ENCODE peak calls at places on chromosomes 11 and 22, in nine cellular contexts. One of them, this sample, is unnamed.

GRCh38 chr22:28029962-28030361 is 110.9 kb upstream of the PITPNB start:
- DNase-seq in mesenchymal stem cell: no peak
- DNase-seq in NCI-H82: no peak
- DNase-seq in Right ventricle myocardium superior: no peak
- DNase-seq in ELR: no peak
- DNase-seq in HFF-Myc: no peak
- DNase-seq in NAMALWA: no peak
- DNase-seq in colonic mucosa: peak; percentile 7
- DNase-seq in NCI-H1092: no peak
- DNase-seq in this sample: no peak

GRCh38 chr11:64918056-64918455 is 1.0 kb upstream of the ATG2A start:
- DNase-seq in mesenchymal stem cell: peak; percentile 68
- DNase-seq in Right ventricle myocardium superior: peak; percentile 28
- DNase-seq in NCI-H82: no peak
- DNase-seq in NAMALWA: peak; percentile 77
- DNase-seq in colonic mucosa: no peak
- DNase-seq in HFF-Myc: peak; percentile 17
- DNase-seq in ELR: peak; percentile 63
- DNase-seq in NCI-H1092: no peak
- DNase-seq in this sample: peak; percentile 50

GRCh38 chr11:124676386-124676785 is 2.7 kb downstream of the SPA17 start:
- DNase-seq in NAMALWA: no peak
- DNase-seq in HFF-Myc: peak; percentile 24
- DNase-seq in NCI-H1092: no peak
- DNase-seq in Right ventricle myocardium superior: no peak
- DNase-seq in colonic mucosa: peak; percentile 64
- DNase-seq in ELR: peak; percentile 35
- DNase-seq in mesenchymal stem cell: no peak
- DNase-seq in NCI-H82: no peak
- DNase-seq in this sample: no peak

GRCh38 chr11:103202048-103202651 is 92.9 kb downstream of the DYNC2H1 start:
- DNase-seq in NCI-H82: peak; percentile 33
- DNase-seq in Right ventricle myocardium superior: no peak
- DNase-seq in colonic mucosa: no peak
- DNase-seq in NAMALWA: peak; percentile 50
- DNase-seq in NCI-H1092: peak; percentile 4
- DNase-seq in HFF-Myc: no peak
- DNase-seq in mesenchymal stem cell: peak; percentile 58
- DNase-seq in ELR: peak; percentile 63
- DNase-seq in this sample: peak; percentile 38

GRCh38 chr11:17221968-17222367 is 14.2 kb upstream of the PIK3C2A start:
- DNase-seq in NAMALWA: no peak
- DNase-seq in NCI-H82: no peak
- DNase-seq in colonic mucosa: no peak
- DNase-seq in Right ventricle myocardium superior: no peak
- DNase-seq in ELR: peak; percentile 50
- DNase-seq in NCI-H1092: no peak
- DNase-seq in mesenchymal stem cell: no peak
- DNase-seq in HFF-Myc: no peak
- DNase-seq in this sample: no peak

GRCh38 chr22:30261134-30261533 is 5.5 kb downstream of the OSM start:
- DNase-seq in ELR: no peak
- DNase-seq in NCI-H82: no peak
- DNase-seq in colonic mucosa: no peak
- DNase-seq in HFF-Myc: no peak
- DNase-seq in NAMALWA: no peak
- DNase-seq in mesenchymal stem cell: peak; percentile 57
- DNase-seq in Right ventricle myocardium superior: no peak
- DNase-seq in NCI-H1092: no peak
- DNase-seq in this sample: no peak

GRCh38 chr11:102497061-102497460 is 33.5 kb downstream of the MMP7 start:
- DNase-seq in ELR: peak; percentile 62
- DNase-seq in NCI-H82: no peak
- DNase-seq in NAMALWA: no peak
- DNase-seq in Right ventricle myocardium superior: no peak
- DNase-seq in mesenchymal stem cell: no peak
- DNase-seq in HFF-Myc: no peak
- DNase-seq in colonic mucosa: no peak
- DNase-seq in NCI-H1092: no peak
- DNase-seq in this sample: no peak

GRCh38 chr11:94400839-94401772 is at the start of gene GPR83:
- DNase-seq in ELR: no peak
- DNase-seq in NAMALWA: no peak
- DNase-seq in mesenchymal stem cell: peak; percentile 15
- DNase-seq in NCI-H1092: peak; percentile 14
- DNase-seq in NCI-H82: peak; percentile 26
- DNase-seq in Right ventricle myocardium superior: peak; percentile 40
- DNase-seq in HFF-Myc: no peak
- DNase-seq in colonic mucosa: no peak
- DNase-seq in this sample: no peak

GRCh38 chr11:969651-970205 is 44.1 kb downstream of the AP2A2 start:
- DNase-seq in colonic mucosa: no peak
- DNase-seq in ELR: no peak
- DNase-seq in NCI-H82: no peak
- DNase-seq in Right ventricle myocardium superior: no peak
- DNase-seq in NCI-H1092: no peak
- DNase-seq in HFF-Myc: no peak
- DNase-seq in mesenchymal stem cell: no peak
- DNase-seq in NAMALWA: peak; percentile 67
- DNase-seq in this sample: no peak

GRCh38 chr11:105915036-105915435 is 107.0 kb downstream of the MSANTD4 start:
- DNase-seq in colonic mucosa: no peak
- DNase-seq in ELR: no peak
- DNase-seq in NCI-H82: no peak
- DNase-seq in HFF-Myc: no peak
- DNase-seq in Right ventricle myocardium superior: no peak
- DNase-seq in mesenchymal stem cell: no peak
- DNase-seq in NCI-H1092: no peak
- DNase-seq in NAMALWA: no peak
- DNase-seq in this sample: no peak

GRCh38 chr11:30368394-30368793 is 45.5 kb downstream of the ARL14EP start:
- DNase-seq in mesenchymal stem cell: no peak
- DNase-seq in ELR: no peak
- DNase-seq in colonic mucosa: no peak
- DNase-seq in NAMALWA: no peak
- DNase-seq in NCI-H1092: no peak
- DNase-seq in Right ventricle myocardium superior: no peak
- DNase-seq in NCI-H82: no peak
- DNase-seq in HFF-Myc: no peak
- DNase-seq in this sample: no peak

GRCh38 chr11:122852071-122852831 is 14.0 kb downstream of the CRTAM start:
- DNase-seq in HFF-Myc: no peak
- DNase-seq in colonic mucosa: no peak
- DNase-seq in Right ventricle myocardium superior: no peak
- DNase-seq in NCI-H1092: no peak
- DNase-seq in mesenchymal stem cell: no peak
- DNase-seq in NAMALWA: no peak
- DNase-seq in ELR: peak; percentile 61
- DNase-seq in NCI-H82: no peak
- DNase-seq in this sample: no peak

GRCh38 chr11:1749787-1750351 is 526 bp downstream of the IFITM10 start:
- DNase-seq in ELR: peak; percentile 74
- DNase-seq in NCI-H82: no peak
- DNase-seq in colonic mucosa: no peak
- DNase-seq in NCI-H1092: no peak
- DNase-seq in NAMALWA: no peak
- DNase-seq in HFF-Myc: no peak
- DNase-seq in Right ventricle myocardium superior: no peak
- DNase-seq in mesenchymal stem cell: peak; percentile 89
- DNase-seq in this sample: no peak

GRCh38 chr11:3920148-3920852 is 64.8 kb downstream of the STIM1 start:
- DNase-seq in ELR: peak; percentile 70
- DNase-seq in HFF-Myc: peak; percentile 44
- DNase-seq in NAMALWA: no peak
- DNase-seq in NCI-H82: no peak
- DNase-seq in Right ventricle myocardium superior: no peak
- DNase-seq in mesenchymal stem cell: peak; percentile 63
- DNase-seq in colonic mucosa: peak; percentile 54
- DNase-seq in NCI-H1092: no peak
- DNase-seq in this sample: peak; percentile 42

GRCh38 chr11:47917643-47918369 is 62.6 kb upstream of the PTPRJ start:
- DNase-seq in colonic mucosa: peak; percentile 70
- DNase-seq in Right ventricle myocardium superior: peak; percentile 86
- DNase-seq in NCI-H82: peak; percentile 43
- DNase-seq in NCI-H1092: peak; percentile 95
- DNase-seq in mesenchymal stem cell: peak; percentile 100
- DNase-seq in NAMALWA: peak; percentile 96
- DNase-seq in ELR: peak; percentile 65
- DNase-seq in HFF-Myc: peak; percentile 87
- DNase-seq in this sample: no peak

GRCh38 chr11:31810779-31811647 is at the start of gene PAX6:
- DNase-seq in mesenchymal stem cell: no peak
- DNase-seq in NAMALWA: peak; percentile 26
- DNase-seq in colonic mucosa: no peak
- DNase-seq in HFF-Myc: no peak
- DNase-seq in NCI-H1092: peak; percentile 84
- DNase-seq in Right ventricle myocardium superior: peak; percentile 65
- DNase-seq in NCI-H82: peak; percentile 92
- DNase-seq in ELR: peak; percentile 41
- DNase-seq in this sample: peak; percentile 3

GRCh38 chr11:43576834-43577521 is 103.6 kb upstream of the HSD17B12 start:
- DNase-seq in Right ventricle myocardium superior: peak; percentile 62
- DNase-seq in colonic mucosa: peak; percentile 57
- DNase-seq in NCI-H82: peak; percentile 44
- DNase-seq in HFF-Myc: no peak
- DNase-seq in NAMALWA: peak; percentile 59
- DNase-seq in mesenchymal stem cell: peak; percentile 55
- DNase-seq in NCI-H1092: no peak
- DNase-seq in ELR: peak; percentile 75
- DNase-seq in this sample: peak; percentile 30

GRCh38 chr22:48645766-48646165 is 1181.9 kb downstream of the BRD1 start:
- DNase-seq in HFF-Myc: no peak
- DNase-seq in NCI-H82: no peak
- DNase-seq in ELR: no peak
- DNase-seq in NCI-H1092: no peak
- DNase-seq in colonic mucosa: no peak
- DNase-seq in Right ventricle myocardium superior: no peak
- DNase-seq in NAMALWA: no peak
- DNase-seq in mesenchymal stem cell: no peak
- DNase-seq in this sample: no peak

GRCh38 chr11:76347391-76347790 is 33.5 kb downstream of the THAP12 start:
- DNase-seq in NAMALWA: no peak
- DNase-seq in mesenchymal stem cell: no peak
- DNase-seq in Right ventricle myocardium superior: no peak
- DNase-seq in ELR: no peak
- DNase-seq in colonic mucosa: no peak
- DNase-seq in HFF-Myc: no peak
- DNase-seq in NCI-H1092: no peak
- DNase-seq in NCI-H82: no peak
- DNase-seq in this sample: no peak

GRCh38 chr11:78256962-78257361 is 68.2 kb downstream of the USP35 start:
- DNase-seq in ELR: no peak
- DNase-seq in NAMALWA: no peak
- DNase-seq in HFF-Myc: no peak
- DNase-seq in NCI-H1092: no peak
- DNase-seq in NCI-H82: no peak
- DNase-seq in mesenchymal stem cell: peak; percentile 57
- DNase-seq in Right ventricle myocardium superior: peak; percentile 88
- DNase-seq in colonic mucosa: peak; percentile 84
- DNase-seq in this sample: no peak

GRCh38 chr11:80724366-80724765 is 1283.5 kb upstream of the TENM4 start:
- DNase-seq in mesenchymal stem cell: no peak
- DNase-seq in NCI-H1092: no peak
- DNase-seq in ELR: no peak
- DNase-seq in NAMALWA: no peak
- DNase-seq in NCI-H82: no peak
- DNase-seq in HFF-Myc: no peak
- DNase-seq in Right ventricle myocardium superior: no peak
- DNase-seq in colonic mucosa: no peak
- DNase-seq in this sample: no peak

GRCh38 chr22:20448630-20449029 is 11.0 kb upstream of the SCARF2 start:
- DNase-seq in ELR: no peak
- DNase-seq in Right ventricle myocardium superior: no peak
- DNase-seq in NCI-H1092: no peak
- DNase-seq in mesenchymal stem cell: no peak
- DNase-seq in NAMALWA: no peak
- DNase-seq in NCI-H82: no peak
- DNase-seq in colonic mucosa: no peak
- DNase-seq in HFF-Myc: no peak
- DNase-seq in this sample: no peak

GRCh38 chr22:30308518-30309230 is 18.1 kb downstream of the TBC1D10A start:
- DNase-seq in colonic mucosa: no peak
- DNase-seq in HFF-Myc: no peak
- DNase-seq in ELR: peak; percentile 18
- DNase-seq in mesenchymal stem cell: peak; percentile 79
- DNase-seq in NCI-H82: no peak
- DNase-seq in NAMALWA: peak; percentile 80
- DNase-seq in Right ventricle myocardium superior: peak; percentile 36
- DNase-seq in NCI-H1092: no peak
- DNase-seq in this sample: peak; percentile 54

GRCh38 chr11:35138606-35138948 is 394 bp upstream of the CD44 start:
- DNase-seq in NCI-H1092: no peak
- DNase-seq in Right ventricle myocardium superior: no peak
- DNase-seq in colonic mucosa: peak; percentile 56
- DNase-seq in NAMALWA: no peak
- DNase-seq in mesenchymal stem cell: no peak
- DNase-seq in HFF-Myc: no peak
- DNase-seq in ELR: peak; percentile 84
- DNase-seq in NCI-H82: no peak
- DNase-seq in this sample: no peak

GRCh38 chr22:48955351-48956311 is 872.0 kb downstream of the BRD1 start:
- DNase-seq in mesenchymal stem cell: no peak
- DNase-seq in Right ventricle myocardium superior: no peak
- DNase-seq in NAMALWA: no peak
- DNase-seq in HFF-Myc: no peak
- DNase-seq in NCI-H82: no peak
- DNase-seq in NCI-H1092: no peak
- DNase-seq in ELR: no peak
- DNase-seq in colonic mucosa: peak; percentile 1
- DNase-seq in this sample: no peak

GRCh38 chr22:41880653-41881052 is 34.2 kb downstream of the SHISA8 start:
- DNase-seq in NCI-H82: no peak
- DNase-seq in Right ventricle myocardium superior: no peak
- DNase-seq in HFF-Myc: no peak
- DNase-seq in NCI-H1092: no peak
- DNase-seq in ELR: no peak
- DNase-seq in NAMALWA: no peak
- DNase-seq in colonic mucosa: no peak
- DNase-seq in mesenchymal stem cell: no peak
- DNase-seq in this sample: no peak

GRCh38 chr22:36644333-36644757 is 59.2 kb downstream of the CACNG2 start:
- DNase-seq in ELR: peak; percentile 92
- DNase-seq in Right ventricle myocardium superior: no peak
- DNase-seq in colonic mucosa: peak; percentile 26
- DNase-seq in HFF-Myc: peak; percentile 77
- DNase-seq in NCI-H1092: no peak
- DNase-seq in NCI-H82: peak; percentile 10
- DNase-seq in mesenchymal stem cell: peak; percentile 92
- DNase-seq in NAMALWA: peak; percentile 62
- DNase-seq in this sample: peak; percentile 56

GRCh38 chr11:95559899-95560298 is 229.7 kb downstream of the FAM76B start:
- DNase-seq in Right ventricle myocardium superior: no peak
- DNase-seq in ELR: no peak
- DNase-seq in mesenchymal stem cell: no peak
- DNase-seq in NAMALWA: no peak
- DNase-seq in colonic mucosa: no peak
- DNase-seq in NCI-H82: no peak
- DNase-seq in NCI-H1092: no peak
- DNase-seq in HFF-Myc: no peak
- DNase-seq in this sample: no peak

GRCh38 chr11:74090701-74091100 is 80.1 kb downstream of the C2CD3 start:
- DNase-seq in NCI-H82: no peak
- DNase-seq in HFF-Myc: no peak
- DNase-seq in NAMALWA: no peak
- DNase-seq in Right ventricle myocardium superior: no peak
- DNase-seq in colonic mucosa: no peak
- DNase-seq in mesenchymal stem cell: peak; percentile 29
- DNase-seq in NCI-H1092: no peak
- DNase-seq in ELR: peak; percentile 15
- DNase-seq in this sample: no peak

GRCh38 chr11:121534131-121535093 is 81.6 kb upstream of the SORL1-AS1 start:
- DNase-seq in ELR: peak; percentile 21
- DNase-seq in HFF-Myc: no peak
- DNase-seq in Right ventricle myocardium superior: no peak
- DNase-seq in NCI-H1092: peak; percentile 71
- DNase-seq in NCI-H82: peak; percentile 73
- DNase-seq in NAMALWA: no peak
- DNase-seq in colonic mucosa: no peak
- DNase-seq in mesenchymal stem cell: no peak
- DNase-seq in this sample: no peak

GRCh38 chr11:132202621-132203020 is 832.2 kb downstream of the NTM start:
- DNase-seq in NCI-H82: no peak
- DNase-seq in Right ventricle myocardium superior: no peak
- DNase-seq in mesenchymal stem cell: no peak
- DNase-seq in HFF-Myc: no peak
- DNase-seq in ELR: peak; percentile 42
- DNase-seq in NCI-H1092: no peak
- DNase-seq in NAMALWA: no peak
- DNase-seq in colonic mucosa: no peak
- DNase-seq in this sample: no peak